ENCODE peak calls at places on chromosome 10, in ten cellular contexts. G, E, L, S, A, D, Q, X, T and W are unnamed samples.

GRCh38 chr10:17847586-17848296 is 38.6 kb downstream of the MRC1 start:
- DNase-seq in G (no peak), E (peak; percentile 43), L (no peak), S (peak; percentile 1), A (no peak), D (no peak), Q (no peak), X (peak; percentile 3), T (peak; percentile 13), W (no peak)

GRCh38 chr10:88528791-88529190 is 54.3 kb downstream of the RNLS start:
- DNase-seq in G (no peak), E (no peak), L (no peak), S (no peak), A (no peak), D (no peak), Q (no peak), X (no peak), T (no peak), W (no peak)

GRCh38 chr10:1687190-1687589 is 50.1 kb downstream of the ADARB2 start:
- DNase-seq in G (no peak), E (no peak), L (no peak), S (no peak), A (no peak), D (no peak), Q (no peak), X (no peak), T (no peak), W (no peak)

GRCh38 chr10:96765406-96766240 is 45.3 kb upstream of the PIK3AP1 start:
- DNase-seq in G (no peak), E (peak; percentile 65), L (no peak), S (peak; percentile 14), A (peak; percentile 60), D (peak; percentile 66), Q (peak; percentile 77), X (peak; percentile 22), T (peak; percentile 16), W (peak; percentile 47)

GRCh38 chr10:124740374-124741280 is 3.6 kb downstream of the FAM53B start:
- DNase-seq in G (no peak), E (no peak), L (no peak), S (no peak), A (no peak), D (no peak), Q (no peak), X (no peak), T (peak; percentile 20), W (no peak)

GRCh38 chr10:314871-315270 is 179.6 kb downstream of the ZMYND11 start:
- DNase-seq in G (no peak), E (no peak), L (no peak), S (no peak), A (no peak), D (no peak), Q (no peak), X (no peak), T (no peak), W (no peak)

GRCh38 chr10:27526242-27526641 is 22.1 kb downstream of the RAB18 start:
- DNase-seq in G (no peak), E (no peak), L (no peak), S (no peak), A (no peak), D (no peak), Q (no peak), X (no peak), T (no peak), W (no peak)

GRCh38 chr10:113027574-113028392 is 77.7 kb downstream of the TCF7L2 start:
- DNase-seq in G (no peak), E (no peak), L (no peak), S (no peak), A (no peak), D (no peak), Q (no peak), X (no peak), T (no peak), W (no peak)

GRCh38 chr10:130729876-130730275 is 581.6 kb downstream of the TCERG1L start:
- DNase-seq in G (no peak), E (no peak), L (no peak), S (no peak), A (no peak), D (no peak), Q (no peak), X (no peak), T (no peak), W (no peak)

GRCh38 chr10:131125511-131126225 is 185.9 kb downstream of the TCERG1L start:
- DNase-seq in G (no peak), E (no peak), L (no peak), S (no peak), A (no peak), D (no peak), Q (no peak), X (no peak), T (no peak), W (no peak)

GRCh38 chr10:61503051-61503450 is 49.9 kb upstream of the TMEM26 start:
- DNase-seq in G (no peak), E (no peak), L (no peak), S (no peak), A (no peak), D (no peak), Q (no peak), X (no peak), T (no peak), W (no peak)

GRCh38 chr10:99394761-99395386 is 35.5 kb downstream of the GOT1 start:
- DNase-seq in G (no peak), E (no peak), L (no peak), S (peak; percentile 9), A (no peak), D (no peak), Q (no peak), X (peak; percentile 87), T (no peak), W (no peak)

GRCh38 chr10:61633665-61634064 is 29.1 kb upstream of the CABCOCO1 start:
- DNase-seq in G (no peak), E (no peak), L (no peak), S (no peak), A (no peak), D (no peak), Q (no peak), X (no peak), T (peak; percentile 65), W (no peak)

GRCh38 chr10:131573256-131574215 is 262.0 kb upstream of the TCERG1L start:
- DNase-seq in G (no peak), E (no peak), L (no peak), S (no peak), A (no peak), D (no peak), Q (no peak), X (no peak), T (no peak), W (no peak)

GRCh38 chr10:70462349-70462984 is 16.1 kb upstream of the PALD1 start:
- DNase-seq in G (no peak), E (no peak), L (no peak), S (peak; percentile 87), A (no peak), D (no peak), Q (no peak), X (peak; percentile 90), T (no peak), W (no peak)

GRCh38 chr10:114291076-114291475 is 52.0 kb downstream of the VWA2 start:
- DNase-seq in G (no peak), E (no peak), L (no peak), S (no peak), A (no peak), D (no peak), Q (no peak), X (no peak), T (no peak), W (no peak)

GRCh38 chr10:104707602-104708160 is 66.6 kb downstream of the SORCS3 start:
- DNase-seq in G (no peak), E (no peak), L (no peak), S (no peak), A (no peak), D (no peak), Q (no peak), X (peak; percentile 95), T (no peak), W (no peak)

GRCh38 chr10:97140284-97140846 is 45.4 kb downstream of the SLIT1 start:
- DNase-seq in G (no peak), E (no peak), L (no peak), S (no peak), A (no peak), D (no peak), Q (no peak), X (no peak), T (no peak), W (no peak)

GRCh38 chr10:28903716-28904115 is 226.4 kb downstream of the BAMBI start:
- DNase-seq in G (no peak), E (no peak), L (no peak), S (no peak), A (no peak), D (no peak), Q (no peak), X (no peak), T (no peak), W (no peak)

GRCh38 chr10:97063983-97064837 is 121.5 kb downstream of the SLIT1 start:
- DNase-seq in G (no peak), E (no peak), L (no peak), S (no peak), A (no peak), D (no peak), Q (no peak), X (no peak), T (no peak), W (no peak)

GRCh38 chr10:60351191-60351853 is 38.4 kb downstream of the ANK3 start:
- DNase-seq in G (no peak), E (no peak), L (no peak), S (no peak), A (no peak), D (no peak), Q (no peak), X (no peak), T (no peak), W (no peak)

GRCh38 chr10:118914626-118915025 is 114.9 kb upstream of the NANOS1 start:
- DNase-seq in G (no peak), E (no peak), L (no peak), S (no peak), A (no peak), D (peak; percentile 45), Q (no peak), X (no peak), T (no peak), W (no peak)

GRCh38 chr10:7662522-7662921 is 4.2 kb downstream of the ITIH5 start:
- DNase-seq in G (no peak), E (no peak), L (no peak), S (no peak), A (no peak), D (no peak), Q (no peak), X (no peak), T (no peak), W (no peak)

GRCh38 chr10:69801434-69802315 is at the start of gene COL13A1:
- DNase-seq in G (no peak), E (no peak), L (no peak), S (no peak), A (no peak), D (no peak), Q (no peak), X (no peak), T (no peak), W (peak; percentile 21)

GRCh38 chr10:24850726-24851300 is 101.6 kb downstream of the PRTFDC1 start:
- DNase-seq in G (no peak), E (no peak), L (no peak), S (no peak), A (no peak), D (no peak), Q (no peak), X (no peak), T (no peak), W (peak; percentile 48)

GRCh38 chr10:91864744-91865143 is 44.5 kb downstream of the FGFBP3 start:
- DNase-seq in G (peak; percentile 4), E (no peak), L (no peak), S (no peak), A (no peak), D (no peak), Q (no peak), X (no peak), T (no peak), W (no peak)

GRCh38 chr10:8059191-8059936 is 4.9 kb downstream of the GATA3 start:
- DNase-seq in G (no peak), E (no peak), L (no peak), S (no peak), A (no peak), D (no peak), Q (no peak), X (no peak), T (no peak), W (no peak)

GRCh38 chr10:108375691-108376090 is 1211.2 kb upstream of the SORCS1 start:
- DNase-seq in G (no peak), E (no peak), L (no peak), S (no peak), A (no peak), D (no peak), Q (no peak), X (no peak), T (no peak), W (no peak)